ENCODE peak calls at places on chromosomes 4 and X, in ten cellular contexts. One of them, this sample, is unnamed.

GRCh38 chrX:9538544-9539045 is 73.7 kb downstream of the TBL1X start:
- DNase-seq in CD8-positive, alpha-beta T cell: no peak
- DNase-seq in cardiac fibroblast: no peak
- DNase-seq in bronchial epithelial cell: no peak
- DNase-seq in AG04449: no peak
- DNase-seq in neural progenitor cell: no peak
- DNase-seq in lower leg skin: no peak
- DNase-seq in PC-3: no peak
- DNase-seq in AG10803: no peak
- DNase-seq in psoas muscle: no peak
- DNase-seq in this sample: no peak

GRCh38 chr4:39446842-39447573 is 11.7 kb downstream of the RPL9 start:
- DNase-seq in AG10803: peak
- DNase-seq in neural progenitor cell: peak
- DNase-seq in lower leg skin: peak
- DNase-seq in CD8-positive, alpha-beta T cell: peak
- DNase-seq in cardiac fibroblast: peak
- DNase-seq in AG04449: no peak
- DNase-seq in PC-3: peak
- DNase-seq in bronchial epithelial cell: peak
- DNase-seq in psoas muscle: peak
- DNase-seq in this sample: no peak

GRCh38 chr4:169174247-169174646 is 96.5 kb downstream of the SH3RF1 start:
- DNase-seq in neural progenitor cell: no peak
- DNase-seq in CD8-positive, alpha-beta T cell: no peak
- DNase-seq in AG04449: no peak
- DNase-seq in bronchial epithelial cell: peak
- DNase-seq in cardiac fibroblast: no peak
- DNase-seq in PC-3: peak
- DNase-seq in lower leg skin: no peak
- DNase-seq in AG10803: no peak
- DNase-seq in psoas muscle: no peak
- DNase-seq in this sample: no peak

GRCh38 chr4:3640587-3640962 is 108.4 kb upstream of the LRPAP1 start:
- DNase-seq in psoas muscle: peak
- DNase-seq in AG10803: no peak
- DNase-seq in lower leg skin: no peak
- DNase-seq in CD8-positive, alpha-beta T cell: no peak
- DNase-seq in AG04449: no peak
- DNase-seq in neural progenitor cell: no peak
- DNase-seq in cardiac fibroblast: no peak
- DNase-seq in bronchial epithelial cell: no peak
- DNase-seq in PC-3: no peak
- DNase-seq in this sample: no peak

GRCh38 chr4:142329304-142329703 is 516.8 kb downstream of the INPP4B start:
- DNase-seq in lower leg skin: no peak
- DNase-seq in bronchial epithelial cell: no peak
- DNase-seq in neural progenitor cell: no peak
- DNase-seq in CD8-positive, alpha-beta T cell: no peak
- DNase-seq in PC-3: no peak
- DNase-seq in AG10803: no peak
- DNase-seq in psoas muscle: no peak
- DNase-seq in cardiac fibroblast: no peak
- DNase-seq in AG04449: no peak
- DNase-seq in this sample: no peak

GRCh38 chrX:124540474-124540873 is 194.1 kb downstream of the SH2D1A start:
- DNase-seq in lower leg skin: no peak
- DNase-seq in psoas muscle: no peak
- DNase-seq in bronchial epithelial cell: peak
- DNase-seq in cardiac fibroblast: no peak
- DNase-seq in AG04449: no peak
- DNase-seq in neural progenitor cell: no peak
- DNase-seq in CD8-positive, alpha-beta T cell: no peak
- DNase-seq in AG10803: no peak
- DNase-seq in PC-3: peak
- DNase-seq in this sample: no peak

GRCh38 chrX:10239611-10240064 is 82.9 kb downstream of the CLCN4 start:
- DNase-seq in bronchial epithelial cell: peak
- DNase-seq in AG04449: no peak
- DNase-seq in PC-3: peak
- DNase-seq in lower leg skin: peak
- DNase-seq in psoas muscle: peak
- DNase-seq in CD8-positive, alpha-beta T cell: no peak
- DNase-seq in AG10803: peak
- DNase-seq in neural progenitor cell: no peak
- DNase-seq in cardiac fibroblast: peak
- DNase-seq in this sample: peak

GRCh38 chr4:48388504-48389154 is 47.3 kb downstream of the SLAIN2 start:
- DNase-seq in AG10803: peak
- DNase-seq in AG04449: no peak
- DNase-seq in neural progenitor cell: no peak
- DNase-seq in bronchial epithelial cell: peak
- DNase-seq in psoas muscle: no peak
- DNase-seq in CD8-positive, alpha-beta T cell: no peak
- DNase-seq in lower leg skin: no peak
- DNase-seq in cardiac fibroblast: peak
- DNase-seq in PC-3: no peak
- DNase-seq in this sample: no peak

GRCh38 chrX:20347486-20347885 is 80.8 kb upstream of the RPS6KA3 start:
- DNase-seq in psoas muscle: no peak
- DNase-seq in CD8-positive, alpha-beta T cell: no peak
- DNase-seq in lower leg skin: no peak
- DNase-seq in AG10803: peak
- DNase-seq in AG04449: no peak
- DNase-seq in cardiac fibroblast: peak
- DNase-seq in bronchial epithelial cell: no peak
- DNase-seq in neural progenitor cell: no peak
- DNase-seq in PC-3: no peak
- DNase-seq in this sample: no peak

GRCh38 chr4:39235701-39236100 is 53.4 kb downstream of the WDR19 start:
- DNase-seq in bronchial epithelial cell: no peak
- DNase-seq in PC-3: no peak
- DNase-seq in AG04449: no peak
- DNase-seq in psoas muscle: no peak
- DNase-seq in AG10803: no peak
- DNase-seq in cardiac fibroblast: no peak
- DNase-seq in lower leg skin: no peak
- DNase-seq in neural progenitor cell: no peak
- DNase-seq in CD8-positive, alpha-beta T cell: no peak
- DNase-seq in this sample: no peak

GRCh38 chrX:139909716-139910115 is 23.1 kb downstream of the ATP11C start:
- DNase-seq in bronchial epithelial cell: no peak
- DNase-seq in cardiac fibroblast: no peak
- DNase-seq in PC-3: no peak
- DNase-seq in neural progenitor cell: no peak
- DNase-seq in CD8-positive, alpha-beta T cell: no peak
- DNase-seq in AG10803: no peak
- DNase-seq in lower leg skin: no peak
- DNase-seq in AG04449: no peak
- DNase-seq in psoas muscle: no peak
- DNase-seq in this sample: no peak

GRCh38 chrX:48631376-48632090 is 34.2 kb downstream of the WDR13 start:
- DNase-seq in AG10803: peak
- DNase-seq in AG04449: peak
- DNase-seq in psoas muscle: peak
- DNase-seq in neural progenitor cell: peak
- DNase-seq in lower leg skin: peak
- DNase-seq in bronchial epithelial cell: peak
- DNase-seq in CD8-positive, alpha-beta T cell: peak
- DNase-seq in PC-3: peak
- DNase-seq in cardiac fibroblast: peak
- DNase-seq in this sample: peak

GRCh38 chr4:186037692-186038658 is 31.0 kb upstream of the TLR3 start:
- DNase-seq in AG04449: peak
- DNase-seq in bronchial epithelial cell: peak
- DNase-seq in cardiac fibroblast: peak
- DNase-seq in AG10803: peak
- DNase-seq in psoas muscle: no peak
- DNase-seq in lower leg skin: peak
- DNase-seq in PC-3: peak
- DNase-seq in CD8-positive, alpha-beta T cell: no peak
- DNase-seq in neural progenitor cell: peak
- DNase-seq in this sample: peak

GRCh38 chr4:6474053-6474568 is 1.7 kb upstream of the PPP2R2C start:
- DNase-seq in bronchial epithelial cell: no peak
- DNase-seq in PC-3: no peak
- DNase-seq in CD8-positive, alpha-beta T cell: no peak
- DNase-seq in psoas muscle: no peak
- DNase-seq in lower leg skin: peak
- DNase-seq in neural progenitor cell: peak
- DNase-seq in AG04449: no peak
- DNase-seq in AG10803: no peak
- DNase-seq in cardiac fibroblast: no peak
- DNase-seq in this sample: no peak

GRCh38 chrX:54043696-54044125 is 562 bp downstream of the PHF8 start:
- DNase-seq in AG04449: no peak
- DNase-seq in CD8-positive, alpha-beta T cell: peak
- DNase-seq in PC-3: peak
- DNase-seq in AG10803: peak
- DNase-seq in bronchial epithelial cell: peak
- DNase-seq in neural progenitor cell: peak
- DNase-seq in lower leg skin: peak
- DNase-seq in psoas muscle: no peak
- DNase-seq in cardiac fibroblast: peak
- DNase-seq in this sample: no peak

GRCh38 chrX:9867753-9868152 is 81.5 kb downstream of the SHROOM2 start:
- DNase-seq in AG04449: no peak
- DNase-seq in CD8-positive, alpha-beta T cell: no peak
- DNase-seq in bronchial epithelial cell: peak
- DNase-seq in PC-3: no peak
- DNase-seq in cardiac fibroblast: peak
- DNase-seq in AG10803: no peak
- DNase-seq in neural progenitor cell: no peak
- DNase-seq in lower leg skin: no peak
- DNase-seq in psoas muscle: no peak
- DNase-seq in this sample: no peak

GRCh38 chrX:97984641-97985040 is 1100.9 kb downstream of the RPA4 start:
- DNase-seq in psoas muscle: no peak
- DNase-seq in PC-3: peak
- DNase-seq in CD8-positive, alpha-beta T cell: no peak
- DNase-seq in AG04449: no peak
- DNase-seq in neural progenitor cell: no peak
- DNase-seq in lower leg skin: no peak
- DNase-seq in cardiac fibroblast: no peak
- DNase-seq in bronchial epithelial cell: peak
- DNase-seq in AG10803: no peak
- DNase-seq in this sample: no peak

GRCh38 chrX:132292753-132293152 is 73.5 kb upstream of the RAP2C start:
- DNase-seq in lower leg skin: peak
- DNase-seq in bronchial epithelial cell: peak
- DNase-seq in AG10803: peak
- DNase-seq in CD8-positive, alpha-beta T cell: peak
- DNase-seq in PC-3: peak
- DNase-seq in neural progenitor cell: peak
- DNase-seq in AG04449: peak
- DNase-seq in cardiac fibroblast: peak
- DNase-seq in psoas muscle: no peak
- DNase-seq in this sample: peak

GRCh38 chr4:26365537-26366150 is 44.8 kb downstream of the RBPJ start:
- DNase-seq in lower leg skin: no peak
- DNase-seq in PC-3: no peak
- DNase-seq in CD8-positive, alpha-beta T cell: no peak
- DNase-seq in neural progenitor cell: no peak
- DNase-seq in AG10803: no peak
- DNase-seq in AG04449: no peak
- DNase-seq in cardiac fibroblast: no peak
- DNase-seq in psoas muscle: no peak
- DNase-seq in bronchial epithelial cell: no peak
- DNase-seq in this sample: no peak
- H3K4me3 ChIP-seq in lower leg skin: no peak
- H3K4me3 ChIP-seq in PC-3: no peak
- H3K4me3 ChIP-seq in CD8-positive, alpha-beta T cell: no peak
- H3K4me3 ChIP-seq in neural progenitor cell: no peak
- H3K4me3 ChIP-seq in AG10803: no peak
- H3K4me3 ChIP-seq in AG04449: no peak
- H3K4me3 ChIP-seq in cardiac fibroblast: no peak
- H3K4me3 ChIP-seq in psoas muscle: no peak
- H3K4me3 ChIP-seq in bronchial epithelial cell: no peak
- H3K4me3 ChIP-seq in this sample: no peak

DNA sequence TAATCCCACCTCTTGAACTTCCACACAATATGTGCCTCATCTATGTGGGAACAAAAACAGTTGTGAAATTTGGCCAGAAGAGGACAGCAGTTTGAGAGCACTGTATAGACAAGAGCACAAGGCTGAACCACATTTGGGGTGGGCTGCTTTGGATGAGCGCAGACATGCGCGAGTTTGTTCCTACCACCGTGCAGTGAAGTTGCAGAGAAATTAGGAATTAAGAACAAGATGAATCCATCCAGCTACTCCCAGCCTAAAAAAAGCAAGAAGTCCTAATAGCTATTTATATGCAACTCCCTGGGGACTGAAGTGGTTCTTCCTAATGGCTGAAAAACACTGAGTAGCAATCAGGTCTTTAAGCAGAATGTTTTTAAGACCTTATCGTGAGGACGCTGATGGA is 1.0 kb downstream of the GAB3 start:
- DNase-seq in AG10803: no peak
- DNase-seq in neural progenitor cell: no peak
- DNase-seq in PC-3: no peak
- DNase-seq in lower leg skin: no peak
- DNase-seq in cardiac fibroblast: peak
- DNase-seq in bronchial epithelial cell: no peak
- DNase-seq in AG04449: no peak
- DNase-seq in psoas muscle: no peak
- DNase-seq in CD8-positive, alpha-beta T cell: no peak
- DNase-seq in this sample: no peak
- TF ChIP-seq CTCF in AG10803: no peak
- TF ChIP-seq CTCF in neural progenitor cell: no peak
- TF ChIP-seq CTCF in PC-3: peak
- TF ChIP-seq CTCF in lower leg skin: no peak
- TF ChIP-seq CTCF in cardiac fibroblast: no peak
- TF ChIP-seq CTCF in bronchial epithelial cell: no peak
- TF ChIP-seq CTCF in AG04449: no peak
- TF ChIP-seq CTCF in psoas muscle: no peak
- TF ChIP-seq CTCF in CD8-positive, alpha-beta T cell: no peak
- TF ChIP-seq CTCF in this sample: no peak

GRCh38 chr4:22514001-22514400 is 1.9 kb downstream of the ADGRA3 start:
- DNase-seq in PC-3: peak
- DNase-seq in CD8-positive, alpha-beta T cell: no peak
- DNase-seq in AG04449: no peak
- DNase-seq in AG10803: peak
- DNase-seq in psoas muscle: no peak
- DNase-seq in cardiac fibroblast: peak
- DNase-seq in lower leg skin: no peak
- DNase-seq in bronchial epithelial cell: no peak
- DNase-seq in neural progenitor cell: no peak
- DNase-seq in this sample: peak
- H3K4me3 ChIP-seq in PC-3: peak
- H3K4me3 ChIP-seq in CD8-positive, alpha-beta T cell: no peak
- H3K4me3 ChIP-seq in AG04449: peak
- H3K4me3 ChIP-seq in AG10803: peak
- H3K4me3 ChIP-seq in psoas muscle: peak
- H3K4me3 ChIP-seq in cardiac fibroblast: peak
- H3K4me3 ChIP-seq in lower leg skin: no peak
- H3K4me3 ChIP-seq in bronchial epithelial cell: peak
- H3K4me3 ChIP-seq in neural progenitor cell: peak
- H3K4me3 ChIP-seq in this sample: peak

DNA sequence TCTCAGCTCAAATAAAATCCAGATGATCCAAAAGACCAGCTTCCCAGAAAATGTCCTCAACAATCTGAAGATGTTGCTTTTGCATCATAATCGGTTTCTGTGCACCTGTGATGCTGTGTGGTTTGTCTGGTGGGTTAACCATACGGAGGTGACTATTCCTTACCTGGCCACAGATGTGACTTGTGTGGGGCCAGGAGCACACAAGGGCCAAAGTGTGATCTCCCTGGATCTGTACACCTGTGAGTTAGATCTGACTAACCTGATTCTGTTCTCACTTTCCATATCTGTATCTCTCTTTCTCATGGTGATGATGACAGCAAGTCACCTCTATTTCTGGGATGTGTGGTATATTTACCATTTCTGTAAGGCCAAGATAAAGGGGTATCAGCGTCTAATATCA is 18.7 kb upstream of the TLR8 start:
- DNase-seq in lower leg skin: no peak
- DNase-seq in AG10803: no peak
- DNase-seq in PC-3: no peak
- DNase-seq in AG04449: no peak
- DNase-seq in CD8-positive, alpha-beta T cell: no peak
- DNase-seq in bronchial epithelial cell: no peak
- DNase-seq in cardiac fibroblast: no peak
- DNase-seq in neural progenitor cell: no peak
- DNase-seq in psoas muscle: no peak
- DNase-seq in this sample: no peak
- TF ChIP-seq CTCF in lower leg skin: no peak
- TF ChIP-seq CTCF in AG10803: no peak
- TF ChIP-seq CTCF in PC-3: no peak
- TF ChIP-seq CTCF in AG04449: no peak
- TF ChIP-seq CTCF in CD8-positive, alpha-beta T cell: no peak
- TF ChIP-seq CTCF in bronchial epithelial cell: no peak
- TF ChIP-seq CTCF in cardiac fibroblast: no peak
- TF ChIP-seq CTCF in neural progenitor cell: no peak
- TF ChIP-seq CTCF in psoas muscle: no peak
- TF ChIP-seq CTCF in this sample: no peak

This sample was measured in HFF-Myc.